ENCODE peak calls at places on chromosomes 5 and 9, in nine cellular contexts. E is fibroblast of mammary gland, X is astrocyte, S is WTC11, A is transverse colon, U is stomach, B is A549, D is brain microvascular endothelial cell, G is B cell. Q is an unnamed sample.

GRCh38 chr5:78475370-78475769 is 115.0 kb downstream of the SCAMP1 start:
- DNase-seq in E (no peak), X (no peak), S (no peak), A (no peak), U (no peak), B (no peak), D (no peak), G (no peak), Q (no peak)

GRCh38 chr9:99353408-99353807 is 131.3 kb downstream of the SEC61B start:
- DNase-seq in E (peak), X (peak), S (no peak), A (no peak), U (no peak), B (no peak), D (peak), G (no peak), Q (no peak)

GRCh38 chr5:141560141-141560540 is 58.7 kb downstream of the DIAPH1 start:
- DNase-seq in E (peak), X (peak), S (no peak), A (no peak), U (no peak), B (no peak), D (no peak), G (no peak), Q (no peak)

GRCh38 chr5:180785151-180785781 is 17.3 kb downstream of the MGAT1 start:
- DNase-seq in E (peak), X (peak), S (peak), A (no peak), U (no peak), B (no peak), D (peak), G (no peak), Q (no peak)

GRCh38 chr5:88792144-88792840 is 90.7 kb downstream of the MEF2C start:
- DNase-seq in E (peak), X (peak), S (no peak), A (no peak), U (no peak), B (no peak), D (peak), G (no peak), Q (no peak)

GRCh38 chr9:99013550-99013949 is 69.8 kb downstream of the COL15A1 start:
- DNase-seq in E (no peak), X (no peak), S (no peak), A (no peak), U (no peak), B (no peak), D (no peak), G (no peak), Q (no peak)

GRCh38 chr5:124492444-124493224 is 253.8 kb downstream of the ZNF608 start:
- DNase-seq in E (no peak), X (peak), S (no peak), A (no peak), U (no peak), B (no peak), D (no peak), G (no peak), Q (no peak)

GRCh38 chr5:93226202-93226735 is 354.8 kb downstream of the NR2F1-AS1 start:
- DNase-seq in E (peak), X (no peak), S (no peak), A (no peak), U (no peak), B (no peak), D (no peak), G (no peak), Q (no peak)

GRCh38 chr5:180821538-180821937 is 18.9 kb upstream of the MGAT1 start:
- DNase-seq in E (no peak), X (no peak), S (no peak), A (no peak), U (no peak), B (no peak), D (no peak), G (no peak), Q (no peak)

GRCh38 chr5:143436871-143437270 is 33.4 kb upstream of the NR3C1 start:
- DNase-seq in E (peak), X (no peak), S (no peak), A (no peak), U (no peak), B (no peak), D (no peak), G (no peak), Q (no peak)

GRCh38 chr5:50595199-50595598 is 71.2 kb upstream of the PARP8 start:
- DNase-seq in E (peak), X (peak), S (no peak), A (no peak), U (no peak), B (peak), D (peak), G (no peak), Q (no peak)

GRCh38 chr5:143776951-143777350 is 35.0 kb upstream of the HMHB1 start:
- DNase-seq in E (no peak), X (no peak), S (no peak), A (no peak), U (no peak), B (no peak), D (no peak), G (no peak), Q (no peak)

GRCh38 chr5:133247881-133248642 is 196.2 kb downstream of the HSPA4 start:
- DNase-seq in E (peak), X (no peak), S (peak), A (no peak), U (no peak), B (peak), D (peak), G (no peak), Q (peak)

GRCh38 chr5:173744527-173744926 is 128.1 kb upstream of the BOD1 start:
- DNase-seq in E (no peak), X (no peak), S (no peak), A (no peak), U (no peak), B (no peak), D (no peak), G (no peak), Q (no peak)

GRCh38 chr9:130051855-130052254 is 1.9 kb upstream of the GPR107 start:
- DNase-seq in E (no peak), X (no peak), S (no peak), A (no peak), U (no peak), B (no peak), D (no peak), G (no peak), Q (no peak)

GRCh38 chr9:130054428-130054786 is 701 bp downstream of the GPR107 start:
- DNase-seq in E (no peak), X (no peak), S (no peak), A (no peak), U (no peak), B (no peak), D (no peak), G (no peak), Q (no peak)

GRCh38 chr9:130054820-130055219 is 1.1 kb downstream of the GPR107 start:
- DNase-seq in E (no peak), X (no peak), S (no peak), A (no peak), U (no peak), B (no peak), D (no peak), G (no peak), Q (no peak)

GRCh38 chr9:130053109-130053503 is 600 bp upstream of the GPR107 start:
- DNase-seq in E (no peak), X (no peak), S (no peak), A (no peak), U (no peak), B (no peak), D (no peak), G (no peak), Q (no peak)

DNA sequence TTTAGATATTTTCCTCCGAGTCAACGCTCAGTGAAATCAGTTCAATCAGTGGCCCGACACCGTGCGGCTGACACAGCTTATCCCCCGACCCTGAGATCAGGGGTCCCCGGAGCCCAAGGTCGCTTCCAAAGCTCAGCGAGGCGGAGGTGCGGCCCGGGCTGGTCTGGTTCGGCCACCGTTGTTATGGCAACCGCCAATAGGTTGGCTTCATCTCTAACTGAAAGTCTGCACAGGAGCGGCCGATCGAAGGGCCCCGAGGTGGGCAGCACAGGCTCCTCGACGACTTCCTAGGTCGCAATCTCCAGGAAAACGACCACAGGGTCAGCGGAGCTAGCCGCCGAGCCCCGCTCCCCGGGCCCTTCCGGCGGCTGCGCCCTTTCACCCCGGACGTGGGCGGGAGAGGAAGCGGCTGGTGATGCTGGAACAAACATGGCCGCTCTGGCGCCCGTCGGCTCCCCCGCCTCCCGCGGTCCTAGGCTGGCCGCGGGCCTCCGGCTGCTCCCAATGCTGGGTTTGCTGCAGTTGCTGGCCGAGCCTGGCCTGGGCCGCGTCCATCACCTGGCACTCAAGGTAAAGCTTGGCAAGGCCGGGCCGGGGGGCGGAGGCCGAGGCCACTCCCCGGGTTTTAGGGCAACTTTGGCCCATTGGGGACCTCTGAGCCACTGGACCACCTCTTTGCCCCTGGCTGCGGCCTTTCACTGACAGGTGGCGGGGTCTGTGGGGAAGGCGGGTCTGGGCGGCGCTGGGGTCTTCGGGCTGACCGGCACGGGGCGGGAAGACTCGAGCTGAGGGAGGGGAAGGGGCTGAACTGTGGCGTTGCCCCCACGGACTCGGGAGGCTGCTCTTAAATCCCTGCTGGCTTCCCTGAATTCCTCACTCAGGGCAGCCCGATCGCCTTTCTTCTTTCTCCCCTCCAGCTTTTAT is at the start of gene GPR107:
- DNase-seq in E (peak), X (peak), S (peak), A (peak), U (peak), B (peak), D (peak), G (peak), Q (peak)
- TF ChIP-seq CTCF in E (no peak), X (no peak), S (no peak), A (no peak), U (no peak), B (no peak), D (no peak), G (no peak), Q (no peak)

GRCh38 chr5:13250450-13251291 is 693.8 kb downstream of the DNAH5 start:
- DNase-seq in E (no peak), X (no peak), S (no peak), A (no peak), U (no peak), B (peak), D (no peak), G (no peak), Q (no peak)
- TF ChIP-seq CTCF in E (peak), X (peak), S (peak), A (peak), U (no peak), B (peak), D (peak), G (no peak), Q (peak)

GRCh38 chr9:121369595-121370265 is at the start of gene STOM:
- DNase-seq in E (peak), X (peak), S (no peak), A (peak), U (peak), B (no peak), D (peak), G (no peak), Q (peak)
- TF ChIP-seq CTCF in E (no peak), X (no peak), S (no peak), A (no peak), U (no peak), B (no peak), D (no peak), G (no peak), Q (no peak)

GRCh38 chr5:147920420-147921030 is 14.2 kb upstream of the C5orf46 start:
- DNase-seq in E (no peak), X (no peak), S (no peak), A (no peak), U (no peak), B (no peak), D (no peak), G (no peak), Q (no peak)

GRCh38 chr5:147921134-147921533 is 14.8 kb upstream of the C5orf46 start:
- DNase-seq in E (no peak), X (no peak), S (no peak), A (no peak), U (no peak), B (no peak), D (no peak), G (no peak), Q (no peak)

GRCh38 chr5:147930759-147931158 is 24.4 kb upstream of the C5orf46 start:
- DNase-seq in E (no peak), X (no peak), S (no peak), A (no peak), U (no peak), B (no peak), D (no peak), G (no peak), Q (no peak)

DNA sequence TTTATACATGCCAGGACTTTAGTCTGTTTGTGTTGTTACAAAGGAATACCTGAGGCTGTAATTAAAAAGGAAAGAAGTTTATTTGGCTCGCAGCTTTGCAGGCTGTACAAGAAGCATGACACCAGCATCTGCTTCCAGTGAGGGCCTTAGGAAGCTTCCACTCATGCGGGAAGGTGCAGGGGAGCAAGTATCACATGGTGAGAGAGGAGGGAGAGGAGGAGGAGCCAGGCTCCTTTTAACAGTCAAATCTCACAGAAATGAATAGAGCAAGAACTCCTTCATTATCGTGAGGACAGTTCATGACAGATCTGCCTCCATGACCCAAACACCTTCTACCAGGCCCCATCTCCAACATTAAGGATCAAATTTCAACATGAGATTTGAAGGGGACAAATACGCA is 18.7 kb upstream of the C5orf46 start:
- DNase-seq in E (no peak), X (no peak), S (no peak), A (no peak), U (no peak), B (no peak), D (no peak), G (no peak), Q (no peak)
- TF ChIP-seq CTCF in E (no peak), X (no peak), S (no peak), A (no peak), U (no peak), B (no peak), D (no peak), G (no peak), Q (no peak)

GRCh38 chr9:124356745-124357390 is 58.4 kb downstream of the PSMB7 start:
- DNase-seq in E (no peak), X (no peak), S (no peak), A (no peak), U (peak), B (no peak), D (no peak), G (no peak), Q (no peak)

GRCh38 chr9:124355941-124356744 is 59.1 kb downstream of the PSMB7 start:
- DNase-seq in E (peak), X (no peak), S (no peak), A (no peak), U (no peak), B (no peak), D (no peak), G (no peak), Q (no peak)

GRCh38 chr9:124359426-124359825 is 55.8 kb downstream of the PSMB7 start:
- DNase-seq in E (no peak), X (no peak), S (no peak), A (no peak), U (no peak), B (no peak), D (no peak), G (no peak), Q (no peak)

GRCh38 chr9:124358617-124359016 is 56.6 kb downstream of the PSMB7 start:
- DNase-seq in E (no peak), X (no peak), S (no peak), A (no peak), U (no peak), B (no peak), D (no peak), G (no peak), Q (no peak)

DNA sequence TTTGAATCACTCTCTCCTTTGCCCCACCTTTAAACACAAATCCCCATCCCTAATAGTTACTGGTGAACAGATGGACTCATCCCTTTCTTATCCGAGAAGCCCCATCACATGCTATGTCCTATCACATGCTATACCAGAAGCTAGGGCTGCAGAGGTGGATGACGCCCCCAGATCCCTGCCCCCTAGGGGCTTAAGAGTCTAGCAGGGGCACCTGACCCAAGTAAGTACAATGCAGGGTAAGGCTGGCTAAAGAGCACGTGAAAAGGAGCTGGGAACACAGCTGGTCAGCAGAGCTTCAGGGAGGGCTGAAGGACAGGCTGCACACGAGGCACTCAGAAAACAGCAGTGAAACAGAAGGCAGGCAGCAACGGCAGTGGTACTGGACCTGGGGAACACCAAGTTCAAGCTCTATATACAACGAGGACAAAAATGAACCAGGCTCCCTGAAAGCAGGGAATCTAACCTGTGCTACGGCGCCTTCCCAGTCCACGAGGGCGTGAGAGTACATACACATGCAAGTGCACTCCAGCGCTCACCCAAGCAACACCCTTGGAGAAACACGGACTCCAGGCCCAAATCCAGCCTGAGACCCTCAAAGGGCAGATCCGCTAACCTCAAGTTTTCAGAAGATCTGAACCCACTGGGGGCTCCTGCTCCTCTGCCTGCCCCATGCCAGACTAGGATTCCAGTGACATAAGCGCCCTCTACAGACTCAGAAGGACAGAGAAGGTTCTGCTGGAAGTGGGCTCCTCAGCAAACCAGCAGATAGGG is 57.5 kb downstream of the PSMB7 start:
- DNase-seq in E (peak), X (no peak), S (no peak), A (no peak), U (peak), B (no peak), D (no peak), G (no peak), Q (no peak)
- TF ChIP-seq CTCF in E (no peak), X (peak), S (no peak), A (no peak), U (no peak), B (peak), D (peak), G (no peak), Q (no peak)

DNA sequence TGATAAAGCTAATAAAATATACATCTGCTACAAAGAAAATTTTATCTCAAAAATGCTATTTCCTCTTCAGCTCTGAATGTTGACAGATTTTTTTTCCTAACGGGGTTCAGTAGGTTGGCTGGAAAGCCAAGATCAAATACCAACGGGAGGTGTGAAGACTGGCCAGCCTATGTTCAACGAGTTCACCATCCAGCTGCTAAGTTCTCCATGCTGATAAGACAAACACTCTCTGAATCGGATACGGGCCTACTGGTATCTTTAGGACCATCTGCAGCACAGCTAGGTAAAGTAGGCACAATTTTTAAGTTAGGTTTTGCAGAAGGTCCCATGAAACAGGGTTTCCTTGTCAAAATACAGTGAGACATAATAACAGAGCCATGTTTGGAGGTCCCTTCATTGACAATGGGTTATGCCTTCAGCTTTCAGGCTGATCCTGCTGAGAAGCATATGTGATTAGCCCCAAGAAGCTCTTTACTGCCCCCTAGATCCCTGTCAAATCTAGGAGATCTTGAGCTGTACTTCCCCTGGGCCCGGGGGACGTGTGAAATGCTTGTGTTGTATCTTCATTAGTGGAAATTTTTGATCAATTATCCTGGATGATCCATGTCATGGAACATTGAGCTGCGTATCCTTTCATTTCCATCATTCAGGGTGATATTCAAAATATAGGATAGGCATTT is 60.6 kb downstream of the PGM5 start:
- DNase-seq in E (peak), X (no peak), S (peak), A (no peak), U (no peak), B (peak), D (no peak), G (no peak), Q (peak)
- TF ChIP-seq CTCF in E (peak), X (no peak), S (no peak), A (peak), U (no peak), B (peak), D (peak), G (no peak), Q (no peak)

GRCh38 chr5:166880456-166880855 is 1411.0 kb upstream of the WWC1 start:
- DNase-seq in E (no peak), X (no peak), S (no peak), A (no peak), U (no peak), B (no peak), D (no peak), G (no peak), Q (no peak)

DNA sequence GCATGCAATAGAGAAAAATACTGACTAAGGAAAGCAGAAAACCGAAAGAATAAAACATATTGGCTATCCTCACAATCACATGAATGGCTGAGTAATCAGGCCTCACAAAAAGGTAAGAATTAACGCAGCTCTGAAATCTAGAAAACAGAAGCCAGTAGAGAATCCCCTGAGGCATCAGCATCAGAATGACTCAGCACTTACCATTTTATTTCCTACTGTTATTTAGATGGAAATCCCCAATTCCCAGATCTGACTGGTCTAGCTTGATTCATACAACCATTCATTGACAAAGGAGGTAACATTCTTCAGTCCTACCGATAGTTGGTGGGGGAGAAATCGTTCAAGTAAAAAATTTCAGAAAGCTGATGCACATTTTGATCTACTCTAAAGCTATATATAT is 1408.4 kb upstream of the WWC1 start:
- DNase-seq in E (peak), X (peak), S (no peak), A (no peak), U (no peak), B (peak), D (no peak), G (no peak), Q (peak)
- TF ChIP-seq CTCF in E (no peak), X (no peak), S (no peak), A (no peak), U (no peak), B (no peak), D (no peak), G (no peak), Q (no peak)

DNA sequence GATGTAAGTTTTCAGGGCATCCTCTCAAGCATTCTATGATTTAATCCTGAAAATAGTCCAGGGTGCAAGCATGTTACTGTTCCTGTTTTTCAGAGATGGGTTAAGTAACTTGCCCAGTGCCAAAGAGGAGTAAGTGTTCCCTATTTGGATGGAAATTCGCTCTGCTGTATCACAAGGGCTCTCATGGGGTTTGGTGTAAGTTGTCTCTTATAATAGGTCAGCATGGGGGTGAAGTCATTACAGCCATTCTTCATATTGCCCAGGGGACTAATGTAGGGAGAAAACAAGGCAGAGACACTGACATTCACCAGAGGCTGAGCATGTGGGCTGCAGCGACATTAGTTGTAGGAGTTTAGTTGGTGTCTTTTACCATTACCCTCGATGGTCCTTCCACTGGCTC is 142.1 kb upstream of the GLRA1 start:
- DNase-seq in E (no peak), X (no peak), S (no peak), A (no peak), U (no peak), B (no peak), D (no peak), G (no peak), Q (no peak)
- TF ChIP-seq CTCF in E (no peak), X (no peak), S (no peak), A (no peak), U (no peak), B (no peak), D (no peak), G (no peak), Q (no peak)